ENCODE peak calls at places on chromosomes 2 and 18, in seven cellular contexts. One of them, this sample, is unnamed.

GRCh38 chr18:6660334-6660733 is 69.2 kb upstream of the ARHGAP28 start:
- DNase-seq in HepG2: no peak
- DNase-seq in IMR-90: peak; percentile 32
- DNase-seq in astrocyte: no peak
- DNase-seq in neural progenitor cell: no peak
- DNase-seq in PC-3: no peak
- DNase-seq in mammary epithelial cell: no peak
- DNase-seq in this sample: peak; percentile 82

GRCh38 chr2:213640742-213641425 is 356.6 kb downstream of the SPAG16 start:
- DNase-seq in HepG2: no peak
- DNase-seq in IMR-90: no peak
- DNase-seq in astrocyte: no peak
- DNase-seq in neural progenitor cell: no peak
- DNase-seq in PC-3: peak; percentile 16
- DNase-seq in mammary epithelial cell: peak; percentile 27
- DNase-seq in this sample: no peak

GRCh38 chr2:236782938-236783337 is 213.3 kb downstream of the ACKR3 start:
- DNase-seq in HepG2: no peak
- DNase-seq in IMR-90: peak; percentile 25
- DNase-seq in astrocyte: no peak
- DNase-seq in neural progenitor cell: no peak
- DNase-seq in PC-3: no peak
- DNase-seq in mammary epithelial cell: no peak
- DNase-seq in this sample: no peak

GRCh38 chr18:25351773-25352628 is at the start of gene ZNF521:
- DNase-seq in HepG2: peak; percentile 40
- DNase-seq in IMR-90: peak; percentile 92
- DNase-seq in astrocyte: peak; percentile 84
- DNase-seq in neural progenitor cell: peak; percentile 96
- DNase-seq in PC-3: peak; percentile 51
- DNase-seq in mammary epithelial cell: peak; percentile 66
- DNase-seq in this sample: peak; percentile 89

GRCh38 chr2:85911097-85911496 is 22.3 kb upstream of the ST3GAL5 start:
- DNase-seq in HepG2: no peak
- DNase-seq in IMR-90: no peak
- DNase-seq in astrocyte: no peak
- DNase-seq in neural progenitor cell: no peak
- DNase-seq in PC-3: no peak
- DNase-seq in mammary epithelial cell: no peak
- DNase-seq in this sample: no peak

GRCh38 chr2:165311949-165312348 is 72.7 kb downstream of the SCN2A start:
- DNase-seq in HepG2: no peak
- DNase-seq in IMR-90: no peak
- DNase-seq in astrocyte: no peak
- DNase-seq in neural progenitor cell: no peak
- DNase-seq in PC-3: no peak
- DNase-seq in mammary epithelial cell: no peak
- DNase-seq in this sample: no peak

GRCh38 chr2:6186332-6187100 is 494.3 kb downstream of the SOX11 start:
- DNase-seq in HepG2: peak; percentile 59
- DNase-seq in IMR-90: peak; percentile 87
- DNase-seq in astrocyte: peak; percentile 90
- DNase-seq in neural progenitor cell: no peak
- DNase-seq in PC-3: no peak
- DNase-seq in mammary epithelial cell: no peak
- DNase-seq in this sample: peak; percentile 92

GRCh38 chr2:159987136-159987535 is 75.3 kb downstream of the PLA2R1 start:
- DNase-seq in HepG2: no peak
- DNase-seq in IMR-90: no peak
- DNase-seq in astrocyte: no peak
- DNase-seq in neural progenitor cell: no peak
- DNase-seq in PC-3: no peak
- DNase-seq in mammary epithelial cell: no peak
- DNase-seq in this sample: no peak

GRCh38 chr2:218896501-218897393 is 16.1 kb downstream of the WNT10A start:
- DNase-seq in HepG2: no peak
- DNase-seq in IMR-90: peak; percentile 31
- DNase-seq in astrocyte: peak; percentile 41
- DNase-seq in neural progenitor cell: peak; percentile 58
- DNase-seq in PC-3: peak; percentile 69
- DNase-seq in mammary epithelial cell: peak; percentile 80
- DNase-seq in this sample: peak; percentile 64

GRCh38 chr2:70516596-70516995 is 37.0 kb downstream of the TGFA start:
- DNase-seq in HepG2: no peak
- DNase-seq in IMR-90: no peak
- DNase-seq in astrocyte: no peak
- DNase-seq in neural progenitor cell: no peak
- DNase-seq in PC-3: peak; percentile 79
- DNase-seq in mammary epithelial cell: peak; percentile 48
- DNase-seq in this sample: peak; percentile 15

GRCh38 chr2:169081551-169081950 is 12.2 kb downstream of the DHRS9 start:
- DNase-seq in HepG2: no peak
- DNase-seq in IMR-90: no peak
- DNase-seq in astrocyte: peak; percentile 42
- DNase-seq in neural progenitor cell: no peak
- DNase-seq in PC-3: no peak
- DNase-seq in mammary epithelial cell: no peak
- DNase-seq in this sample: no peak

GRCh38 chr18:56286775-56287174 is 351.6 kb downstream of the TXNL1 start:
- DNase-seq in HepG2: no peak
- DNase-seq in IMR-90: peak; percentile 87
- DNase-seq in astrocyte: peak; percentile 73
- DNase-seq in neural progenitor cell: no peak
- DNase-seq in PC-3: peak; percentile 64
- DNase-seq in mammary epithelial cell: peak; percentile 42
- DNase-seq in this sample: peak; percentile 79

GRCh38 chr2:199055336-199055735 is 402.4 kb downstream of the SATB2 start:
- DNase-seq in HepG2: no peak
- DNase-seq in IMR-90: peak; percentile 0
- DNase-seq in astrocyte: no peak
- DNase-seq in neural progenitor cell: no peak
- DNase-seq in PC-3: no peak
- DNase-seq in mammary epithelial cell: no peak
- DNase-seq in this sample: peak; percentile 18

GRCh38 chr2:102032368-102033027 is 40.7 kb downstream of the IL1R2 start:
- DNase-seq in HepG2: peak; percentile 34
- DNase-seq in IMR-90: peak; percentile 60
- DNase-seq in astrocyte: no peak
- DNase-seq in neural progenitor cell: no peak
- DNase-seq in PC-3: no peak
- DNase-seq in mammary epithelial cell: no peak
- DNase-seq in this sample: peak; percentile 58

GRCh38 chr2:233213975-233214374 is 37.5 kb upstream of the ATG16L1 start:
- DNase-seq in HepG2: no peak
- DNase-seq in IMR-90: no peak
- DNase-seq in astrocyte: no peak
- DNase-seq in neural progenitor cell: no peak
- DNase-seq in PC-3: no peak
- DNase-seq in mammary epithelial cell: no peak
- DNase-seq in this sample: no peak

GRCh38 chr2:241298554-241299165 is 16.8 kb downstream of the HDLBP start:
- DNase-seq in HepG2: no peak
- DNase-seq in IMR-90: no peak
- DNase-seq in astrocyte: no peak
- DNase-seq in neural progenitor cell: no peak
- DNase-seq in PC-3: no peak
- DNase-seq in mammary epithelial cell: no peak
- DNase-seq in this sample: no peak

GRCh38 chr2:3463156-3463835 is 56.0 kb downstream of the ADI1 start:
- DNase-seq in HepG2: no peak
- DNase-seq in IMR-90: no peak
- DNase-seq in astrocyte: no peak
- DNase-seq in neural progenitor cell: no peak
- DNase-seq in PC-3: no peak
- DNase-seq in mammary epithelial cell: no peak
- DNase-seq in this sample: no peak

GRCh38 chr2:55827855-55828254 is 95.7 kb downstream of the EFEMP1 start:
- DNase-seq in HepG2: no peak
- DNase-seq in IMR-90: peak; percentile 11
- DNase-seq in astrocyte: no peak
- DNase-seq in neural progenitor cell: no peak
- DNase-seq in PC-3: peak; percentile 49
- DNase-seq in mammary epithelial cell: no peak
- DNase-seq in this sample: no peak

GRCh38 chr2:187117483-187117882 is 268.5 kb upstream of the ZSWIM2 start:
- DNase-seq in HepG2: no peak
- DNase-seq in IMR-90: no peak
- DNase-seq in astrocyte: no peak
- DNase-seq in neural progenitor cell: peak; percentile 74
- DNase-seq in PC-3: no peak
- DNase-seq in mammary epithelial cell: no peak
- DNase-seq in this sample: peak; percentile 3

GRCh38 chr2:28587526-28588230 is 91.8 kb downstream of the PLB1 start:
- DNase-seq in HepG2: no peak
- DNase-seq in IMR-90: no peak
- DNase-seq in astrocyte: no peak
- DNase-seq in neural progenitor cell: no peak
- DNase-seq in PC-3: no peak
- DNase-seq in mammary epithelial cell: no peak
- DNase-seq in this sample: no peak

GRCh38 chr2:75604479-75604878 is 42.1 kb upstream of the MRPL19 start:
- DNase-seq in HepG2: no peak
- DNase-seq in IMR-90: peak; percentile 31
- DNase-seq in astrocyte: peak; percentile 48
- DNase-seq in neural progenitor cell: no peak
- DNase-seq in PC-3: peak; percentile 44
- DNase-seq in mammary epithelial cell: no peak
- DNase-seq in this sample: no peak
- H3K9ac ChIP-seq in HepG2: no peak overlapping the region
- H3K9ac ChIP-seq in IMR-90: no peak overlapping the region
- H3K9ac ChIP-seq in astrocyte: peak overlapping the region; percentile 9
- H3K9ac ChIP-seq in neural progenitor cell: no peak overlapping the region
- H3K9ac ChIP-seq in PC-3: no peak overlapping the region
- H3K9ac ChIP-seq in mammary epithelial cell: no peak overlapping the region
- H3K9ac ChIP-seq in this sample: no peak overlapping the region

GRCh38 chr2:134160793-134161504 is 92.9 kb upstream of the MGAT5 start:
- DNase-seq in HepG2: no peak
- DNase-seq in IMR-90: peak; percentile 40
- DNase-seq in astrocyte: no peak
- DNase-seq in neural progenitor cell: no peak
- DNase-seq in PC-3: no peak
- DNase-seq in mammary epithelial cell: no peak
- DNase-seq in this sample: no peak
- H3K9ac ChIP-seq in HepG2: no peak overlapping the region
- H3K9ac ChIP-seq in IMR-90: no peak overlapping the region
- H3K9ac ChIP-seq in astrocyte: no peak overlapping the region
- H3K9ac ChIP-seq in neural progenitor cell: no peak overlapping the region
- H3K9ac ChIP-seq in PC-3: no peak overlapping the region
- H3K9ac ChIP-seq in mammary epithelial cell: no peak overlapping the region
- H3K9ac ChIP-seq in this sample: no peak overlapping the region

DNA sequence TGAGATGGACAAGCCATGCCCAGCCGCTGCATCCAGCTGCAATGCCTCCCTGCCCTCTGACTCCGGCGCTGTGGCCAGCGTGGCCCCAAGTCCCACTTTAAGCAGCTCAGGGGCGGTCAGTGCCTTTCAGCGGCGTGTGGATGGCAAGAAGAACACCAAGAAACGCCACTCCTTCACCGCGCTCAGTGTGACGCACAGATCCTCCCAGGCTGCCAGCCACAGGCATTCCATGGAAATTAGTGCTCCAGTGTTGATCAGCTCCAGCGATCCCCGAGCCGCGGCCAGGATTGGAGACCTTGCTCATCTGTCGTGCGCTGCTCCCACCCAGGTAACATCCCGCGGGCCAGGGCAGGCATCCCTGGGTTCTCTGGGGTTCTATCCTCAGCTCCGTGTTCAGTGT is 215.2 kb downstream of the SEPTIN10 start:
- DNase-seq in HepG2: no peak
- DNase-seq in IMR-90: no peak
- DNase-seq in astrocyte: peak; percentile 31
- DNase-seq in neural progenitor cell: no peak
- DNase-seq in PC-3: no peak
- DNase-seq in mammary epithelial cell: no peak
- DNase-seq in this sample: no peak
- H3K9ac ChIP-seq in HepG2: no peak overlapping the region
- H3K9ac ChIP-seq in IMR-90: no peak overlapping the region
- H3K9ac ChIP-seq in astrocyte: no peak overlapping the region
- H3K9ac ChIP-seq in neural progenitor cell: no peak overlapping the region
- H3K9ac ChIP-seq in PC-3: no peak overlapping the region
- H3K9ac ChIP-seq in mammary epithelial cell: no peak overlapping the region
- H3K9ac ChIP-seq in this sample: no peak overlapping the region

GRCh38 chr2:49105506-49105905 is 48.8 kb downstream of the FSHR start:
- DNase-seq in HepG2: no peak
- DNase-seq in IMR-90: no peak
- DNase-seq in astrocyte: no peak
- DNase-seq in neural progenitor cell: no peak
- DNase-seq in PC-3: no peak
- DNase-seq in mammary epithelial cell: no peak
- DNase-seq in this sample: no peak

DNA sequence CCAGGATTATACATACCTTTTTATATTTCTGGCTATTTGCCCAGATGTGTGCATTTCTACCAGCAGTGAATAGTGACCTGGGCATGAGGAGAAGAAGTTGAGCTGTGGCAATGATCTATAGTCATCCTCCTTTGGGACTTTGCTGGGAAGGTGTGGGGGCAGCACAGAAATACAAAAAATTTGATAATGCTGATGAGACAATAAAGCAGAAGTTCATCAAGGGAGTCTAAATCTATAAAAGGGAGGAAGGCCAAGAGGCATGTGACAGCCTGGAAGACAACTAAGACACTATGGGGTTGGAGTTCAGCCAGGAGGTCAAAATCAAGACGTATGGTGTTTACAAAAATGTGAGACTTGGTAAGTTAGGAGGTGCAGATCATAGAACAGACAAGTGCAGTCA is 52.2 kb downstream of the FSHR start:
- DNase-seq in HepG2: no peak
- DNase-seq in IMR-90: no peak
- DNase-seq in astrocyte: no peak
- DNase-seq in neural progenitor cell: no peak
- DNase-seq in PC-3: no peak
- DNase-seq in mammary epithelial cell: no peak
- DNase-seq in this sample: no peak
- H3K9ac ChIP-seq in HepG2: no peak overlapping the region
- H3K9ac ChIP-seq in IMR-90: no peak overlapping the region
- H3K9ac ChIP-seq in astrocyte: no peak overlapping the region
- H3K9ac ChIP-seq in neural progenitor cell: no peak overlapping the region
- H3K9ac ChIP-seq in PC-3: no peak overlapping the region
- H3K9ac ChIP-seq in mammary epithelial cell: no peak overlapping the region
- H3K9ac ChIP-seq in this sample: no peak overlapping the region

GRCh38 chr18:75639468-75639831 is 211.9 kb upstream of the SMIM21 start:
- DNase-seq in HepG2: no peak
- DNase-seq in IMR-90: no peak
- DNase-seq in astrocyte: no peak
- DNase-seq in neural progenitor cell: no peak
- DNase-seq in PC-3: no peak
- DNase-seq in mammary epithelial cell: no peak
- DNase-seq in this sample: no peak
- H3K9ac ChIP-seq in HepG2: no peak overlapping the region
- H3K9ac ChIP-seq in IMR-90: no peak overlapping the region
- H3K9ac ChIP-seq in astrocyte: peak overlapping the region; percentile 82
- H3K9ac ChIP-seq in neural progenitor cell: no peak overlapping the region
- H3K9ac ChIP-seq in PC-3: no peak overlapping the region
- H3K9ac ChIP-seq in mammary epithelial cell: no peak overlapping the region
- H3K9ac ChIP-seq in this sample: no peak overlapping the region

This sample was measured in fibroblast of lung.